ENCODE peak calls at places on chromosomes 3 and 15, in four cellular contexts. X is esophagus squamous epithelium, U is cardiac muscle cell, D is stomach. C is an unnamed sample.

GRCh38 chr3:133440652-133441051 is 40.8 kb downstream of the BFSP2 start:
- DNase-seq in X (no peak), D (no peak), U (no peak), C (no peak)

GRCh38 chr3:81980566-81981494 is 219.4 kb upstream of the GBE1 start:
- DNase-seq in U (no peak), X (no peak), D (no peak), C (no peak)

GRCh38 chr15:39417766-39418165 is 163.1 kb upstream of the THBS1 start:
- DNase-seq in D (no peak), U (no peak), X (no peak), C (no peak)

GRCh38 chr3:10927551-10927950 is 65.0 kb upstream of the SLC6A1 start:
- DNase-seq in D (no peak), X (no peak), U (no peak), C (no peak)

GRCh38 chr3:59006791-59007517 is 42.9 kb downstream of the CFAP20DC start:
- DNase-seq in X (no peak), D (no peak), U (no peak), C (peak; percentile 68)

GRCh38 chr3:66485291-66485968 is 15.4 kb downstream of the LRIG1 start:
- DNase-seq in X (peak; percentile 5), D (no peak), U (peak; percentile 47), C (no peak)

GRCh38 chr15:95295311-95295710 is 1035.2 kb upstream of the NR2F2 start:
- DNase-seq in D (no peak), X (no peak), U (no peak), C (no peak)

GRCh38 chr3:102297259-102297658 is 137.6 kb upstream of the ZPLD1 start:
- DNase-seq in U (no peak), D (no peak), X (no peak), C (no peak)

GRCh38 chr3:56806407-56806806 is 4.7 kb upstream of the ARHGEF3 start:
- DNase-seq in X (no peak), D (no peak), U (no peak), C (no peak)

GRCh38 chr15:71437919-71438318 is 322.6 kb downstream of the THSD4 start:
- DNase-seq in X (no peak), D (no peak), U (no peak), C (no peak)

GRCh38 chr3:159764211-159765024 is 224.2 kb upstream of the IL12A start:
- DNase-seq in D (no peak), X (no peak), U (no peak), C (peak; percentile 63)

GRCh38 chr3:194984624-194985023 is 286.3 kb downstream of the XXYLT1 start:
- DNase-seq in U (no peak), X (no peak), D (no peak), C (no peak)

GRCh38 chr3:189292667-189293478 is 121.1 kb downstream of the TPRG1 start:
- DNase-seq in D (no peak), X (no peak), U (no peak), C (no peak)

GRCh38 chr3:65939841-65940246 is 98.9 kb downstream of the MAGI1 start:
- DNase-seq in D (no peak), X (no peak), U (no peak), C (no peak)

GRCh38 chr3:42696356-42697301 is 6.0 kb downstream of the HHATL start:
- DNase-seq in U (no peak), X (no peak), D (peak; percentile 17), C (peak; percentile 42)

GRCh38 chr3:164018500-164018899 is 1059.8 kb downstream of the SI start:
- DNase-seq in U (no peak), D (no peak), X (no peak), C (no peak)

GRCh38 chr3:149534671-149535394 is 60.3 kb downstream of the TM4SF4 start:
- DNase-seq in U (peak; percentile 37), D (no peak), X (no peak), C (no peak)

GRCh38 chr3:132550579-132551305 is 46.3 kb upstream of the ACKR4 start:
- DNase-seq in X (no peak), U (no peak), D (no peak), C (no peak)

GRCh38 chr3:161915283-161915682 is 418.7 kb downstream of the OTOL1 start:
- DNase-seq in U (no peak), D (no peak), X (no peak), C (no peak)

DNA sequence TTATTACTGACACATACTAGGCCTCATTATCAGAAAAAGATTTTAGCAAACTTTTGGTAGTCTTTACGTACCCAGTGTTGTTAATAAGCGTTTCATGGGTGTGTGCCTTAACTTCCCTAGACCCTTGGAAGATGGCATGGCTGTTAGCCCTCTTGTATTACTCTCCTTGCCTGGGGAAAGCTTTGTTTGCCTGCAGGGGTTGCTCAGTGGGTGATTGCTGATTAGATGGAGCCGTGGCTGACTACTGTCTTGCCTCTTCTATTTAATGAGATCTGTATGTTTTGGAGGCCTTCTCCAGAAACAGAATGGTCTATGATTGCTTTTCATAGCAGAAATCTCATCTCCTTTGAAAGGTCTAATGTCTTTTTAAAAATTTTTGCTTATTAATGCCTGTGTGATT is 11.5 kb upstream of the C3orf20 start:
- DNase-seq in X (no peak), U (no peak), D (no peak), C (no peak)
- H3K36me3 ChIP-seq in X (peaks cover 14% of the 10 kb centered on the region), U (peaks cover 84% of the 10 kb centered on the region), D (peaks cover 100% of the 10 kb centered on the region), C (peaks cover 4% of the 10 kb centered on the region)

GRCh38 chr3:172096881-172097420 is 57.6 kb downstream of the FNDC3B start:
- DNase-seq in D (peak; percentile 62), U (peak; percentile 36), X (no peak), C (no peak)

GRCh38 chr3:172094621-172095557 is 55.5 kb downstream of the FNDC3B start:
- DNase-seq in X (no peak), U (no peak), D (no peak), C (no peak)

GRCh38 chr3:172090035-172090434 is 50.7 kb downstream of the FNDC3B start:
- DNase-seq in D (no peak), X (no peak), U (no peak), C (no peak)

GRCh38 chr3:172089250-172089649 is 49.9 kb downstream of the FNDC3B start:
- DNase-seq in X (no peak), U (no peak), D (no peak), C (no peak)

GRCh38 chr3:172092658-172093057 is 53.3 kb downstream of the FNDC3B start:
- DNase-seq in X (no peak), D (no peak), U (no peak), C (no peak)
- H3K36me3 ChIP-seq in X (no peaks in the 10 kb centered on the region), D (no peaks in the 10 kb centered on the region), U (no peaks in the 10 kb centered on the region), C (no peaks in the 10 kb centered on the region)

DNA sequence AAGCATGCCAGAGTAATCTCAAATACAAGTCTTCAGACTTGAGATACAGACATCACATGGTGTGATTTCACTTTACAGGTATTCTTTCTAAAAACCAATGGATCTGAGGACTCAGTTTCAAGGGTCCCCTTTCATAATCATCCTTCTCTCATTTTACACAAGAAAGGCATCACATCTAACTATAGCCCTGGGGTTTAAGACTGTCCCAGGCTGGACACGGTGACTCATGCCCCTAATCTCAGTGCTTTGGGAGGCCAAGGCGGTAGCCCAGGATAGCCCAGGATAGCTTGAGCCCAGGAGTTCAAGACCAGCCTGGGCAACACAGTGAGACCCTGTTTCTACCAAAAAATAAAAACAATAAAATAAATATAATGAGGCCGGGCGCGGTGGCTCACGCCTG is 36.4 kb downstream of the UBP1 start:
- DNase-seq in X (no peak), D (no peak), U (no peak), C (no peak)
- H3K36me3 ChIP-seq in X (peaks cover 6% of the 10 kb centered on the region), D (peaks cover 94% of the 10 kb centered on the region), U (peaks cover 73% of the 10 kb centered on the region), C (no peaks in the 10 kb centered on the region)

GRCh38 chr3:45413172-45413765 is 24.9 kb downstream of the LARS2 start:
- DNase-seq in U (no peak), X (no peak), D (no peak), C (no peak)

GRCh38 chr3:45414823-45415222 is 26.4 kb downstream of the LARS2 start:
- DNase-seq in D (no peak), U (no peak), X (no peak), C (no peak)

GRCh38 chr3:45414341-45414740 is 26.0 kb downstream of the LARS2 start:
- DNase-seq in D (no peak), U (no peak), X (no peak), C (no peak)

GRCh38 chr3:45411081-45411480 is 22.7 kb downstream of the LARS2 start:
- DNase-seq in X (no peak), U (no peak), D (no peak), C (no peak)

DNA sequence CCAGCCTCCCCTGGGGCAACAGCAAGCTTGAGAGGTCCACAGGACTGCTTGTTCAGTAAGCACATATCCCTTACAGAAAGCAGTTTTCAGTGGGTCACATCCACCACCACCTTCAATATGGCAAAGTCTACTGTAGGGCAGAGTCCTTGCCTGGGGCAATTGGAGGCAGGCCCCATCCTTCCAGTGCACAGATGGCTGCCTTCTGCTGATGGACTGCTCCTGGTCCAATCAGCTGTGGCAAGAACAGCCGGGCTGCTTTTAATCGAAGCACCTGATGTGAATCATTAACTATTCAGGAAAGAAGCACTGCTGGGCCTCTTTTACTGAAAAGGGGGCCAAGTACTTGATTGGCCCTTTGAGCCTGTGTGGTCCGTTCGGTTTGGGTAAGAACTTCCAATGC is 24.4 kb downstream of the LARS2 start:
- DNase-seq in D (no peak), X (no peak), U (no peak), C (no peak)
- H3K36me3 ChIP-seq in D (peaks cover 6% of the 10 kb centered on the region), X (no peaks in the 10 kb centered on the region), U (peaks cover 26% of the 10 kb centered on the region), C (no peaks in the 10 kb centered on the region)

GRCh38 chr15:69444686-69445085 is 7.9 kb upstream of the RPLP1 start:
- DNase-seq in X (no peak), D (no peak), U (no peak), C (no peak)
- H3K36me3 ChIP-seq in X (no peaks in the 10 kb centered on the region), D (no peaks in the 10 kb centered on the region), U (peaks cover 6% of the 10 kb centered on the region), C (no peaks in the 10 kb centered on the region)

GRCh38 chr3:107798381-107798780 is 275.6 kb downstream of the BBX start:
- DNase-seq in U (no peak), D (no peak), X (no peak), C (no peak)

GRCh38 chr3:107797586-107797985 is 274.8 kb downstream of the BBX start:
- DNase-seq in D (no peak), U (no peak), X (no peak), C (no peak)

GRCh38 chr3:107796786-107797185 is 274.0 kb downstream of the BBX start:
- DNase-seq in X (no peak), U (no peak), D (no peak), C (no peak)

GRCh38 chr3:107803170-107803569 is 280.4 kb downstream of the BBX start:
- DNase-seq in D (no peak), U (no peak), X (no peak), C (no peak)

GRCh38 chr3:107800705-107801104 is 277.9 kb downstream of the BBX start:
- DNase-seq in U (no peak), D (no peak), X (no peak), C (no peak)
- H3K36me3 ChIP-seq in U (peaks cover 45% of the 10 kb centered on the region), D (peaks cover 68% of the 10 kb centered on the region), X (peaks cover 5% of the 10 kb centered on the region), C (no peaks in the 10 kb centered on the region)